ENCODE peak calls at places on chromosomes 5 and 9, in seven cellular contexts. M, N, V, I, G, T and L are unnamed samples.

GRCh38 chr5:161850491-161850890 is 2.6 kb downstream of the GABRA1 start:
- DNase-seq in M (no peak), N (no peak), V (no peak), I (no peak), G (no peak), T (no peak), L (no peak)

GRCh38 chr9:37029776-37030590 is 4.1 kb downstream of the PAX5 start:
- DNase-seq in M (no peak), N (no peak), V (no peak), I (no peak), G (no peak), T (no peak), L (no peak)

GRCh38 chr9:18632624-18633407 is 158.9 kb downstream of the ADAMTSL1 start:
- DNase-seq in M (no peak), N (no peak), V (no peak), I (no peak), G (peak), T (no peak), L (no peak)

GRCh38 chr5:112338681-112339337 is 80.3 kb downstream of the EPB41L4A start:
- DNase-seq in M (no peak), N (no peak), V (peak), I (no peak), G (peak), T (no peak), L (no peak)

GRCh38 chr9:28212979-28213378 is 639.7 kb upstream of the C9orf72 start:
- DNase-seq in M (no peak), N (peak), V (no peak), I (no peak), G (peak), T (no peak), L (no peak)

GRCh38 chr9:34759432-34760134 is 49.6 kb upstream of the CCL21 start:
- DNase-seq in M (no peak), N (no peak), V (no peak), I (no peak), G (no peak), T (no peak), L (no peak)

GRCh38 chr9:135890190-135890861 is 17.0 kb downstream of the CAMSAP1 start:
- DNase-seq in M (no peak), N (no peak), V (no peak), I (no peak), G (no peak), T (no peak), L (no peak)

GRCh38 chr5:177595991-177596774 is 3.7 kb upstream of the B4GALT7 start:
- DNase-seq in M (no peak), N (no peak), V (no peak), I (no peak), G (no peak), T (no peak), L (no peak)

GRCh38 chr5:12901696-12902095 is 997.5 kb upstream of the CTNND2 start:
- DNase-seq in M (no peak), N (no peak), V (no peak), I (no peak), G (no peak), T (no peak), L (no peak)

GRCh38 chr9:29212590-29213373 is 1639.5 kb upstream of the C9orf72 start:
- DNase-seq in M (no peak), N (no peak), V (no peak), I (no peak), G (no peak), T (no peak), L (no peak)

GRCh38 chr5:141477169-141477568 is 1.4 kb downstream of the PCDHGC3 start:
- DNase-seq in M (no peak), N (no peak), V (no peak), I (no peak), G (no peak), T (no peak), L (no peak)

GRCh38 chr5:104045987-104046386 is 483.4 kb upstream of the NUDT12 start:
- DNase-seq in M (no peak), N (no peak), V (no peak), I (no peak), G (no peak), T (no peak), L (no peak)

GRCh38 chr9:6680797-6681146 is 35.2 kb upstream of the GLDC start:
- DNase-seq in M (peak), N (peak), V (no peak), I (peak), G (no peak), T (peak), L (no peak)

GRCh38 chr5:55533806-55534435 is 843 bp downstream of the PLPP1 start:
- DNase-seq in M (no peak), N (no peak), V (no peak), I (no peak), G (no peak), T (no peak), L (no peak)